ENCODE peak calls at places on chromosomes 4 and X, in eight cellular contexts. W is neuronal stem cell; Q is ascending aorta; P is A549; N is IMR-90; U is naive thymus-derived CD4-positive, alpha-beta T cell; A is DND-41; X is esophagus squamous epithelium. J is an unnamed sample.
A peak's percentile ranks its signal among the peaks of the same experiment; 100 is the strongest.

GRCh38 chr4:139584784-139585183 is 28.8 kb upstream of the SETD7 start:
- DNase-seq in W (no peak), Q (no peak), P (no peak), N (no peak), U (no peak), A (no peak), X (no peak), J (no peak)

GRCh38 chr4:37762294-37763163 is 64.0 kb upstream of the PGM2 start:
- DNase-seq in W (no peak), Q (no peak), P (no peak), N (peak; percentile 36), U (no peak), A (peak; percentile 26), X (no peak), J (peak; percentile 21)

GRCh38 chrX:149365061-149365460 is 140.0 kb downstream of the IDS start:
- DNase-seq in W (no peak), Q (no peak), P (no peak), N (no peak), U (no peak), A (no peak), X (no peak), J (no peak)

GRCh38 chr4:11138964-11139363 is 289.7 kb downstream of the HS3ST1 start:
- DNase-seq in W (no peak), Q (no peak), P (no peak), N (no peak), U (no peak), A (no peak), X (no peak), J (no peak)

GRCh38 chr4:188214861-188215260 is 75.6 kb downstream of the TRIML1 start:
- DNase-seq in W (no peak), Q (no peak), P (peak; percentile 42), N (no peak), U (no peak), A (no peak), X (no peak), J (no peak)

GRCh38 chr4:181821039-181822004 is 421.9 kb upstream of the TENM3 start:
- DNase-seq in W (peak; percentile 14), Q (no peak), P (no peak), N (peak; percentile 77), U (no peak), A (no peak), X (no peak), J (no peak)

GRCh38 chr4:114132830-114133229 is 153.4 kb upstream of the ARSJ start:
- DNase-seq in W (no peak), Q (no peak), P (peak; percentile 8), N (no peak), U (no peak), A (no peak), X (no peak), J (peak; percentile 40)

GRCh38 chrX:70292788-70293187 is 2.9 kb downstream of the KIF4A start:
- DNase-seq in W (no peak), Q (no peak), P (no peak), N (no peak), U (no peak), A (no peak), X (no peak), J (no peak)

GRCh38 chr4:78310056-78310731 is 241.4 kb upstream of the ANXA3 start:
- DNase-seq in W (peak; percentile 26), Q (no peak), P (no peak), N (no peak), U (no peak), A (no peak), X (no peak), J (no peak)

GRCh38 chr4:159071178-159071968 is 31.5 kb upstream of the RAPGEF2 start:
- DNase-seq in W (no peak), Q (no peak), P (no peak), N (peak; percentile 68), U (no peak), A (no peak), X (no peak), J (no peak)

GRCh38 chr4:16067515-16067914 is 16.3 kb downstream of the PROM1 start:
- DNase-seq in W (no peak), Q (no peak), P (no peak), N (no peak), U (no peak), A (no peak), X (no peak), J (no peak)

GRCh38 chr4:70902577-70903281 is 560 bp downstream of the MOB1B start:
- DNase-seq in W (peak; percentile 11), Q (peak; percentile 66), P (peak; percentile 28), N (peak; percentile 21), U (no peak), A (peak; percentile 19), X (no peak), J (peak; percentile 24)

GRCh38 chr4:118395057-118395679 is 42.4 kb upstream of the PRSS12 start:
- DNase-seq in W (no peak), Q (no peak), P (no peak), N (no peak), U (no peak), A (no peak), X (no peak), J (no peak)

GRCh38 chr4:153790962-153791551 is 2.2 kb upstream of the SFRP2 start:
- DNase-seq in W (peak; percentile 70), Q (no peak), P (no peak), N (no peak), U (no peak), A (no peak), X (no peak), J (no peak)

GRCh38 chr4:122827899-122828601 is 1.4 kb downstream of the FGF2 start:
- DNase-seq in W (peak; percentile 58), Q (peak; percentile 69), P (peak; percentile 55), N (peak; percentile 77), U (no peak), A (no peak), X (no peak), J (peak; percentile 71)

GRCh38 chr4:122831515-122832196 is 5.0 kb downstream of the FGF2 start:
- DNase-seq in W (no peak), Q (no peak), P (no peak), N (peak; percentile 44), U (no peak), A (no peak), X (no peak), J (no peak)

GRCh38 chr4:122827258-122827887 is 742 bp downstream of the FGF2 start:
- DNase-seq in W (peak; percentile 23), Q (peak; percentile 75), P (peak; percentile 47), N (peak; percentile 25), U (peak; percentile 10), A (no peak), X (no peak), J (peak; percentile 59)

GRCh38 chr4:122832732-122833131 is 6.1 kb downstream of the FGF2 start:
- DNase-seq in W (no peak), Q (no peak), P (no peak), N (peak; percentile 29), U (no peak), A (no peak), X (no peak), J (no peak)

GRCh38 chr4:122830392-122831095 is 3.9 kb downstream of the FGF2 start:
- DNase-seq in W (no peak), Q (no peak), P (no peak), N (no peak), U (no peak), A (no peak), X (no peak), J (no peak)
- H3K4me1 ChIP-seq in W (peaks cover 1% of the 10 kb centered on the region), Q (peaks cover 4% of the 10 kb centered on the region), P (peaks cover 72% of the 10 kb centered on the region), N (peaks cover 20% of the 10 kb centered on the region), U (peaks cover 5% of the 10 kb centered on the region), A (no peaks in the 10 kb centered on the region), X (peaks cover 4% of the 10 kb centered on the region), J (peaks cover 15% of the 10 kb centered on the region)

GRCh38 chrX:33175201-33175600 is 36.1 kb downstream of the DMD start:
- DNase-seq in W (no peak), Q (no peak), P (no peak), N (no peak), U (no peak), A (no peak), X (no peak), J (no peak)

GRCh38 chrX:33178690-33179089 is 32.7 kb downstream of the DMD start:
- DNase-seq in W (no peak), Q (no peak), P (no peak), N (no peak), U (no peak), A (no peak), X (no peak), J (no peak)

GRCh38 chrX:33183366-33183765 is 28.0 kb downstream of the DMD start:
- DNase-seq in W (no peak), Q (peak; percentile 70), P (no peak), N (peak; percentile 82), U (no peak), A (peak; percentile 29), X (no peak), J (peak; percentile 0)

GRCh38 chrX:33178218-33178617 is 33.1 kb downstream of the DMD start:
- DNase-seq in W (no peak), Q (no peak), P (no peak), N (no peak), U (no peak), A (no peak), X (no peak), J (no peak)
- H3K4me1 ChIP-seq in W (no peaks in the 10 kb centered on the region), Q (no peaks in the 10 kb centered on the region), P (no peaks in the 10 kb centered on the region), N (peaks cover 1% of the 10 kb centered on the region), U (no peaks in the 10 kb centered on the region), A (no peaks in the 10 kb centered on the region), X (no peaks in the 10 kb centered on the region), J (no peaks in the 10 kb centered on the region)

DNA sequence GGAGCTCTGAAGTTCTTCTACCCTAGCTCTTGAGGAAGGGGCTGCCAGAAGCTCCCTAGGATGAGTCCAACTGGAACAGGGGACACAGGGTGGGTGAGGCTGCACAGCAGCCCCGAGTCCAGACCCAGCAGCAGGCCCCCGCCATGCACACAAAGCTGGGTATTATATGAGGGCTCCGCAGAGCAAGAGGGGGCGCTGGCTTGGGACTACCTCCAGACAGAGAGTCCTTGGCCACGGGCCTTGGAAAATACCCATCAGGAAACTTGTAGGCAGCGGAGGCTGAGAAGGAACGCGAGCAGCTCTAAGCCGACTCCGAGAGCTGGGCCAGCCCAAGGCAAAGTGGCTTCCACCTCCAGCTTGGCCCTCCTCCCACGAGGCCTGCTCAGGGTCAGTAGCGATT is 8.1 kb downstream of the HCFC1 start:
- DNase-seq in W (no peak), Q (no peak), P (no peak), N (no peak), U (no peak), A (no peak), X (no peak), J (no peak)
- H3K4me1 ChIP-seq in W (peaks cover 10% of the 10 kb centered on the region), Q (peaks cover 14% of the 10 kb centered on the region), P (peaks cover 8% of the 10 kb centered on the region), N (peaks cover 16% of the 10 kb centered on the region), U (peaks cover 23% of the 10 kb centered on the region), A (peaks cover 29% of the 10 kb centered on the region), X (peaks cover 21% of the 10 kb centered on the region), J (peaks cover 19% of the 10 kb centered on the region)

GRCh38 chr4:17667253-17667652 is 52.8 kb downstream of the MED28 start:
- DNase-seq in W (no peak), Q (no peak), P (no peak), N (no peak), U (no peak), A (no peak), X (no peak), J (no peak)

GRCh38 chr4:17665346-17665745 is 50.9 kb downstream of the MED28 start:
- DNase-seq in W (no peak), Q (no peak), P (no peak), N (no peak), U (no peak), A (no peak), X (no peak), J (no peak)

GRCh38 chr4:17670423-17670822 is 56.0 kb downstream of the MED28 start:
- DNase-seq in W (no peak), Q (no peak), P (no peak), N (no peak), U (no peak), A (no peak), X (no peak), J (no peak)

GRCh38 chr4:17665852-17666251 is 51.4 kb downstream of the MED28 start:
- DNase-seq in W (no peak), Q (no peak), P (no peak), N (no peak), U (no peak), A (no peak), X (no peak), J (no peak)

GRCh38 chr4:17667653-17668201 is 53.3 kb downstream of the MED28 start:
- DNase-seq in W (no peak), Q (no peak), P (no peak), N (no peak), U (no peak), A (no peak), X (no peak), J (no peak)
- H3K4me1 ChIP-seq in W (no peaks in the 10 kb centered on the region), Q (no peaks in the 10 kb centered on the region), P (no peaks in the 10 kb centered on the region), N (no peaks in the 10 kb centered on the region), U (no peaks in the 10 kb centered on the region), A (no peaks in the 10 kb centered on the region), X (no peaks in the 10 kb centered on the region), J (no peaks in the 10 kb centered on the region)